ENCODE peak calls at places on chromosomes 6 and 20, in four cellular contexts. One of them, this sample, is unnamed.

GRCh38 chr20:60100780-60101179 is 142.6 kb downstream of the CDH26 start:
- DNase-seq in GM12878: no peak
- DNase-seq in K562: no peak
- DNase-seq in HL-60: no peak
- DNase-seq in this sample: no peak

GRCh38 chr6:93549868-93550267 is 130.5 kb upstream of the EPHA7 start:
- DNase-seq in GM12878: no peak
- DNase-seq in K562: no peak
- DNase-seq in HL-60: no peak
- DNase-seq in this sample: no peak

GRCh38 chr20:37804584-37805566 is 98.1 kb upstream of the VSTM2L start:
- DNase-seq in GM12878: peak
- DNase-seq in K562: no peak
- DNase-seq in HL-60: peak
- DNase-seq in this sample: peak

GRCh38 chr6:17872908-17873307 is 114.5 kb downstream of the KIF13A start:
- DNase-seq in K562: no peak
- DNase-seq in GM12878: no peak
- DNase-seq in HL-60: no peak
- DNase-seq in this sample: no peak

GRCh38 chr20:5945963-5946362 is 4.4 kb downstream of the TRMT6 start:
- DNase-seq in HL-60: peak
- DNase-seq in K562: no peak
- DNase-seq in GM12878: no peak
- DNase-seq in this sample: no peak

GRCh38 chr6:126033696-126034095 is 47.4 kb downstream of the TRMT11 start:
- DNase-seq in HL-60: peak
- DNase-seq in K562: peak
- DNase-seq in GM12878: no peak
- DNase-seq in this sample: no peak

GRCh38 chr20:51902933-51903332 is 100.6 kb upstream of the SALL4 start:
- DNase-seq in K562: no peak
- DNase-seq in HL-60: no peak
- DNase-seq in GM12878: no peak
- DNase-seq in this sample: no peak

GRCh38 chr20:642398-643174 is 10.4 kb downstream of the SRXN1 start:
- DNase-seq in HL-60: no peak
- DNase-seq in GM12878: no peak
- DNase-seq in K562: peak
- DNase-seq in this sample: no peak

GRCh38 chr6:36545767-36546663 is 1.3 kb downstream of the STK38 start:
- DNase-seq in HL-60: no peak
- DNase-seq in K562: peak
- DNase-seq in GM12878: no peak
- DNase-seq in this sample: no peak

GRCh38 chr20:32773880-32774279 is 11.7 kb downstream of the DNMT3B start:
- DNase-seq in K562: no peak
- DNase-seq in GM12878: no peak
- DNase-seq in HL-60: no peak
- DNase-seq in this sample: no peak

GRCh38 chr6:163226836-163227485 is 187.6 kb upstream of the QKI start:
- DNase-seq in K562: no peak
- DNase-seq in GM12878: no peak
- DNase-seq in HL-60: no peak
- DNase-seq in this sample: no peak

GRCh38 chr6:168496932-168497331 is 55.9 kb downstream of the SMOC2 start:
- DNase-seq in HL-60: no peak
- DNase-seq in K562: no peak
- DNase-seq in GM12878: no peak
- DNase-seq in this sample: no peak

GRCh38 chr6:94751641-94752329 is 825.5 kb upstream of the MANEA start:
- DNase-seq in GM12878: peak
- DNase-seq in HL-60: peak
- DNase-seq in K562: no peak
- DNase-seq in this sample: peak

GRCh38 chr6:84033523-84034451 is at the start of gene MRAP2:
- DNase-seq in HL-60: no peak
- DNase-seq in K562: peak
- DNase-seq in GM12878: no peak
- DNase-seq in this sample: peak

GRCh38 chr20:59207742-59208357 is 44.2 kb downstream of the ZNF831 start:
- DNase-seq in HL-60: peak
- DNase-seq in K562: peak
- DNase-seq in GM12878: peak
- DNase-seq in this sample: peak

GRCh38 chr6:105896052-105896820 is 189.9 kb upstream of the PRDM1 start:
- DNase-seq in HL-60: no peak
- DNase-seq in K562: peak
- DNase-seq in GM12878: no peak
- DNase-seq in this sample: no peak

GRCh38 chr6:57013501-57013900 is 33.0 kb upstream of the KIAA1586 start:
- DNase-seq in K562: peak
- DNase-seq in GM12878: no peak
- DNase-seq in HL-60: no peak
- DNase-seq in this sample: no peak

GRCh38 chr6:120410586-120410985 is 923.7 kb downstream of the TBC1D32 start:
- DNase-seq in K562: no peak
- DNase-seq in HL-60: no peak
- DNase-seq in GM12878: no peak
- DNase-seq in this sample: no peak

GRCh38 chr6:113997106-113997505 is 26.2 kb upstream of the HDAC2 start:
- DNase-seq in HL-60: no peak
- DNase-seq in K562: no peak
- DNase-seq in GM12878: no peak
- DNase-seq in this sample: no peak

GRCh38 chr6:135568366-135568765 is 70.8 kb upstream of the AHI1 start:
- DNase-seq in GM12878: peak
- DNase-seq in HL-60: no peak
- DNase-seq in K562: peak
- DNase-seq in this sample: no peak

GRCh38 chr6:37514377-37514776 is 14.7 kb upstream of the CCDC167 start:
- DNase-seq in K562: no peak
- DNase-seq in GM12878: no peak
- DNase-seq in HL-60: no peak
- DNase-seq in this sample: no peak

GRCh38 chr20:36908603-36909002 is 32.7 kb downstream of the TLDC2 start:
- DNase-seq in GM12878: peak
- DNase-seq in HL-60: no peak
- DNase-seq in K562: no peak
- DNase-seq in this sample: no peak

GRCh38 chr6:36335465-36336209 is 1.1 kb downstream of the BNIP5 start:
- DNase-seq in HL-60: no peak
- DNase-seq in K562: no peak
- DNase-seq in GM12878: no peak
- DNase-seq in this sample: no peak

GRCh38 chr20:14569631-14570030 is 232.2 kb upstream of the FLRT3 start:
- DNase-seq in K562: no peak
- DNase-seq in HL-60: no peak
- DNase-seq in GM12878: no peak
- DNase-seq in this sample: no peak

GRCh38 chr6:143262037-143262436 is 188.5 kb downstream of the ADAT2 start:
- DNase-seq in K562: no peak
- DNase-seq in GM12878: no peak
- DNase-seq in HL-60: no peak
- DNase-seq in this sample: no peak

GRCh38 chr6:143262859-143263258 is 187.6 kb downstream of the ADAT2 start:
- DNase-seq in HL-60: no peak
- DNase-seq in GM12878: no peak
- DNase-seq in K562: no peak
- DNase-seq in this sample: no peak

GRCh38 chr6:143264291-143264834 is 186.1 kb downstream of the ADAT2 start:
- DNase-seq in HL-60: no peak
- DNase-seq in K562: no peak
- DNase-seq in GM12878: no peak
- DNase-seq in this sample: no peak

GRCh38 chr6:143267740-143268139 is 182.8 kb downstream of the ADAT2 start:
- DNase-seq in HL-60: no peak
- DNase-seq in GM12878: no peak
- DNase-seq in K562: no peak
- DNase-seq in this sample: no peak

DNA sequence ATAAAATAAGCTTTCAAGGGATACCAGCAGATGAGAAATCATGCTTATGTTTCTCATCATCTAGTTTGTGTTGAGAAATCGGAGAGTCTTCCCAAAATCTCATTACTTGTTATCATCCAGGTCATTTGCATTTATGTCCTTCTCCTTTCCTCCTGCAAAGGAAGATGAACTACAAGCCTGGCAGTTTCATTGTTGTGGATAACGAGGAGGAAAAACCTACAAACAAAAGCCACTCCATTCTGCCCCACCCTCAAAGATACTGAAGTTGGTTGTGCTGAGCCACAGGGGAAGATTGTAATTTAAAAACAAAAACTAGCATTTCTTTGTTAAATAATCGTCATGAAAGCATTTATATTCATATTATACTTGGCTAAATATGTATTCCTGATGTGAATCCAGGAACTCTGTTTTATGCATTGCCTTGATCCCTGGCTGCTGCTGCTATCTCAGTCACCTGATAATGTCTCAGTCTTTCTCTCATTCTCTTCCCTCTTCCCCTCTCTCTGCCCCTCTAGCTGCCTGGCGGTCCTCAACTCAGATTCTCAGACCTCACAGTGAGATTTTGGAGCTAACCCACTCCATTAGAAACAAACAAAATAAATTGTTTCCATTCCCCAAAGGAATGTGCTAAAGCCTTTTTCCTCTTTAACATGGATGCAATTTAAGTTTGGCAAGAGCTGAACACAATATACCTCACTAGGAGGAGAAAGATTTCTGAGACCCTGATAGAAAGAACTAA is 185.3 kb downstream of the ADAT2 start:
- DNase-seq in HL-60: no peak
- DNase-seq in K562: no peak
- DNase-seq in GM12878: no peak
- DNase-seq in this sample: no peak
- TF ChIP-seq SPI1 in HL-60: no peak
- TF ChIP-seq SPI1 in K562: no peak
- TF ChIP-seq SPI1 in GM12878: no peak
- TF ChIP-seq SPI1 in this sample: no peak

GRCh38 chr6:128519132-128519930 is 1.1 kb downstream of the PTPRK start:
- DNase-seq in GM12878: no peak
- DNase-seq in K562: no peak
- DNase-seq in HL-60: no peak
- DNase-seq in this sample: no peak

GRCh38 chr6:128518531-128519131 is 1.8 kb downstream of the PTPRK start:
- DNase-seq in K562: no peak
- DNase-seq in HL-60: no peak
- DNase-seq in GM12878: no peak
- DNase-seq in this sample: no peak

GRCh38 chr6:128520436-128521301 is at the start of gene PTPRK:
- DNase-seq in GM12878: no peak
- DNase-seq in K562: peak
- DNase-seq in HL-60: peak
- DNase-seq in this sample: peak

GRCh38 chr6:128519931-128520435 is 416 bp downstream of the PTPRK start:
- DNase-seq in GM12878: no peak
- DNase-seq in K562: no peak
- DNase-seq in HL-60: no peak
- DNase-seq in this sample: no peak

DNA sequence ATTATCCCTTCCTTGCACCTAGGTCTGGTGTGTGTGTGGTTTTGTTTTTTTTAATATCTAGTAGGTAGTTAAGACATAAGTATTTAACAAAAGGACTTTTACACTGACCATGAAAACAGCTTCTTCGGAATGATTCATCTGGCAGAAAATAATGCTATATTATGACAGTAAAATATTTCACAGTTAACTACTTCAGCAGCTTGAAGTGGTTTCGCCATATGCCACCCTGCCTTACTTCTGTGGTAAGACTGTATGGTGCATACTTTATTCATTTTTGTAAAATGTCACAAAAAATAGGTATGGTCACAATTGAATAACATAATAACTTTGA is 868 bp upstream of the PTPRK start:
- DNase-seq in K562: no peak
- DNase-seq in GM12878: no peak
- DNase-seq in HL-60: no peak
- DNase-seq in this sample: no peak
- TF ChIP-seq SPI1 in K562: no peak
- TF ChIP-seq SPI1 in GM12878: no peak
- TF ChIP-seq SPI1 in HL-60: no peak
- TF ChIP-seq SPI1 in this sample: no peak

GRCh38 chr20:46305973-46306360 is 2.3 kb downstream of the CDH22 start:
- DNase-seq in GM12878: no peak
- DNase-seq in HL-60: no peak
- DNase-seq in K562: no peak
- DNase-seq in this sample: no peak

GRCh38 chr20:46305331-46305972 is 2.8 kb downstream of the CDH22 start:
- DNase-seq in GM12878: no peak
- DNase-seq in K562: no peak
- DNase-seq in HL-60: no peak
- DNase-seq in this sample: no peak

GRCh38 chr20:46304852-46305251 is 3.4 kb downstream of the CDH22 start:
- DNase-seq in HL-60: no peak
- DNase-seq in GM12878: no peak
- DNase-seq in K562: no peak
- DNase-seq in this sample: no peak

GRCh38 chr20:46303176-46303956 is 4.9 kb downstream of the CDH22 start:
- DNase-seq in GM12878: no peak
- DNase-seq in HL-60: no peak
- DNase-seq in K562: no peak
- DNase-seq in this sample: no peak

DNA sequence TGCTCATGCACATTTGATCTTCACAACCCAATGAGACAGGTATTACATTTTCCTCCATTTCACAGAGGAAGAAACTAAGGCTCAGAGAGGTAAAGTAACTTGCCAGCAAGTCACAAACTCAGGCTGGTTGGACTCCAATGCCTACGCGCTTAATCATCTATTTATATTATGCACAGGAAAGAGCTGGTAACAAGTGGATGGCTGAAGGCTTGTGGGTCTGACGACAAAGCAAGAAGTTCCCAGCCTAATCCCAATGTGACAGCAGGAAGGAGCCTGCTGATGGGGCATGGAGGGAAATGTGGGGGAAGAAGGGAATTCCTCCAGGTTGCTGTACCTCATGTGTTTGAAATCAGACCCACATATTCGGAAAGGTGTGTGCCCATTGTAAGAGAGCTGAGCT is 3.9 kb downstream of the CDH22 start:
- DNase-seq in K562: no peak
- DNase-seq in GM12878: no peak
- DNase-seq in HL-60: no peak
- DNase-seq in this sample: no peak
- TF ChIP-seq SPI1 in K562: no peak
- TF ChIP-seq SPI1 in GM12878: no peak
- TF ChIP-seq SPI1 in HL-60: no peak
- TF ChIP-seq SPI1 in this sample: no peak

DNA sequence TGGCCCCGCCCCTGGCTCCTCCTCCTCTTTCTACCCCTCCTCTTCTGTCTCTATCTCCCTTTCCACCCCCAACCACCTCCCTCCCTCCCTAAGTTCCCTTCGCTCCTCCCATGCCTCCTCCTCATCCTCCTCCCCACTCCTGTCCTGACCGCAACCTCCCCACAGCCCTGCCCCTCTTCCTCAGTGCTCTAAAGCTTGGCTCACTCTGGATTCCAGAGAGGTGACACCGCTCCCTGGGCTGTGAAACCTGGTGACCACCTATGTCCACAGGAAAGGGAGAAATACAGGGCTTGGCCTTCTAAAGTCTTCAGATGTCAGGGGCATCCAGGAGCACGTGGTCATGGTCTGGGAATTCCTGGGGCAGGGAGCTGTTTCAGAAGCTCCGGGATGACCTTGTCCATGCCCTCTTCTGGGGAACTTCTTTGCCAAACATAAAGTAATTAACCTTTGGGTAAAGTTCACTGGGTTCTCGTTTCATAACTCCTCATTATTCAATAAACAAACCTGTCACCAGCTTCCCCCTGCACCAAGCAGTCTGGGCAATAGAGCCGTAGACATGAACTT is 345 bp upstream of the CST5 start:
- DNase-seq in HL-60: no peak
- DNase-seq in GM12878: no peak
- DNase-seq in K562: no peak
- DNase-seq in this sample: no peak
- TF ChIP-seq SPI1 in HL-60: no peak
- TF ChIP-seq SPI1 in GM12878: no peak
- TF ChIP-seq SPI1 in K562: no peak
- TF ChIP-seq SPI1 in this sample: no peak